ENCODE peak calls at places on chromosomes 3 and 15, in six cellular contexts. One of them, this sample, is unnamed.

GRCh38 chr15:58528197-58528870 is 96.5 kb downstream of the LIPC start:
- DNase-seq in endodermal cell: no peak
- DNase-seq in choroid plexus epithelial cell: peak; percentile 52
- DNase-seq in breast epithelium: no peak
- DNase-seq in transverse colon: peak; percentile 38
- DNase-seq in fibroblast of the aortic adventitia: peak; percentile 87
- DNase-seq in this sample: peak; percentile 82

GRCh38 chr15:66912441-66912840 is 153.0 kb upstream of the SMAD3 start:
- DNase-seq in endodermal cell: peak; percentile 31
- DNase-seq in choroid plexus epithelial cell: no peak
- DNase-seq in breast epithelium: no peak
- DNase-seq in transverse colon: no peak
- DNase-seq in fibroblast of the aortic adventitia: no peak
- DNase-seq in this sample: no peak

GRCh38 chr3:120839120-120839519 is 68.9 kb upstream of the STXBP5L start:
- DNase-seq in endodermal cell: no peak
- DNase-seq in choroid plexus epithelial cell: no peak
- DNase-seq in breast epithelium: no peak
- DNase-seq in transverse colon: no peak
- DNase-seq in fibroblast of the aortic adventitia: no peak
- DNase-seq in this sample: no peak

GRCh38 chr3:31508452-31509146 is 24.1 kb upstream of the STT3B start:
- DNase-seq in endodermal cell: no peak
- DNase-seq in choroid plexus epithelial cell: no peak
- DNase-seq in breast epithelium: no peak
- DNase-seq in transverse colon: no peak
- DNase-seq in fibroblast of the aortic adventitia: no peak
- DNase-seq in this sample: no peak

GRCh38 chr3:141391298-141392017 is 23.2 kb downstream of the ZBTB38 start:
- DNase-seq in endodermal cell: no peak
- DNase-seq in choroid plexus epithelial cell: peak; percentile 90
- DNase-seq in breast epithelium: no peak
- DNase-seq in transverse colon: no peak
- DNase-seq in fibroblast of the aortic adventitia: peak; percentile 41
- DNase-seq in this sample: no peak

GRCh38 chr3:172140499-172141391 is 101.4 kb downstream of the FNDC3B start:
- DNase-seq in endodermal cell: no peak
- DNase-seq in choroid plexus epithelial cell: peak; percentile 99
- DNase-seq in breast epithelium: no peak
- DNase-seq in transverse colon: peak; percentile 65
- DNase-seq in fibroblast of the aortic adventitia: peak; percentile 98
- DNase-seq in this sample: peak; percentile 98

GRCh38 chr3:119219069-119219468 is 21.6 kb downstream of the B4GALT4 start:
- DNase-seq in endodermal cell: no peak
- DNase-seq in choroid plexus epithelial cell: peak; percentile 14
- DNase-seq in breast epithelium: no peak
- DNase-seq in transverse colon: no peak
- DNase-seq in fibroblast of the aortic adventitia: no peak
- DNase-seq in this sample: no peak

GRCh38 chr15:73082719-73083275 is 30.5 kb downstream of the NEO1 start:
- DNase-seq in endodermal cell: no peak
- DNase-seq in choroid plexus epithelial cell: peak; percentile 2
- DNase-seq in breast epithelium: no peak
- DNase-seq in transverse colon: no peak
- DNase-seq in fibroblast of the aortic adventitia: no peak
- DNase-seq in this sample: no peak

GRCh38 chr15:66635817-66636216 is 66.2 kb upstream of the SMAD6 start:
- DNase-seq in endodermal cell: no peak
- DNase-seq in choroid plexus epithelial cell: no peak
- DNase-seq in breast epithelium: no peak
- DNase-seq in transverse colon: no peak
- DNase-seq in fibroblast of the aortic adventitia: no peak
- DNase-seq in this sample: no peak

GRCh38 chr3:124064050-124064449 is 72.1 kb upstream of the ROPN1 start:
- DNase-seq in endodermal cell: no peak
- DNase-seq in choroid plexus epithelial cell: no peak
- DNase-seq in breast epithelium: no peak
- DNase-seq in transverse colon: no peak
- DNase-seq in fibroblast of the aortic adventitia: no peak
- DNase-seq in this sample: no peak

GRCh38 chr3:10317311-10317960 is 3.5 kb downstream of the SEC13 start:
- DNase-seq in endodermal cell: no peak
- DNase-seq in choroid plexus epithelial cell: no peak
- DNase-seq in breast epithelium: no peak
- DNase-seq in transverse colon: no peak
- DNase-seq in fibroblast of the aortic adventitia: no peak
- DNase-seq in this sample: no peak

GRCh38 chr3:10312391-10312790 is 8.5 kb downstream of the SEC13 start:
- DNase-seq in endodermal cell: no peak
- DNase-seq in choroid plexus epithelial cell: no peak
- DNase-seq in breast epithelium: no peak
- DNase-seq in transverse colon: no peak
- DNase-seq in fibroblast of the aortic adventitia: no peak
- DNase-seq in this sample: no peak

GRCh38 chr3:10312866-10313265 is 8.0 kb downstream of the SEC13 start:
- DNase-seq in endodermal cell: no peak
- DNase-seq in choroid plexus epithelial cell: no peak
- DNase-seq in breast epithelium: no peak
- DNase-seq in transverse colon: no peak
- DNase-seq in fibroblast of the aortic adventitia: no peak
- DNase-seq in this sample: no peak

GRCh38 chr3:10315771-10316344 is 5.1 kb downstream of the SEC13 start:
- DNase-seq in endodermal cell: no peak
- DNase-seq in choroid plexus epithelial cell: no peak
- DNase-seq in breast epithelium: no peak
- DNase-seq in transverse colon: no peak
- DNase-seq in fibroblast of the aortic adventitia: no peak
- DNase-seq in this sample: no peak

DNA sequence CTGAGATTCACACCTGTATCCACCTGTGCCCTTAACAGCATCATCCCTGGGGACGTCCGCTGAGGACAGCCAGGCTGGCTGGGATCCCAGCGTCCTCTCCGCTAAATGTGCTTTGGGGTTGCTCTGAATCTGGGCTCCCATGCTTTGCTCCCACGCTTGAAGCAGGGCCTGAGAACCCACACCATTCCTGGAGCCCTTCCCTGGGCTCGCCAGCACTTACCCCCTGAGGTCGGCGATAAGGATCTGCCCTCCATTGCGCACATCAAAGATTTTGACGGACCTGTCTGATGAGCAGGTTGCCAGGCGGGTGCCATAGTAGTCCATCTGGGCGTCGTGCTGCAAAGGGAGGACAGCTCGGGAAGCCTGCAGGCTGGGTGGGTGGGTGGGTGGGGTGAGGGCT is 5.8 kb downstream of the SEC13 start:
- DNase-seq in endodermal cell: no peak
- DNase-seq in choroid plexus epithelial cell: no peak
- DNase-seq in breast epithelium: no peak
- DNase-seq in transverse colon: no peak
- DNase-seq in fibroblast of the aortic adventitia: no peak
- DNase-seq in this sample: no peak
- H3K4me3 ChIP-seq in endodermal cell: no peak overlapping the region
- H3K4me3 ChIP-seq in choroid plexus epithelial cell: no peak overlapping the region
- H3K4me3 ChIP-seq in breast epithelium: no peak overlapping the region
- H3K4me3 ChIP-seq in transverse colon: no peak overlapping the region
- H3K4me3 ChIP-seq in fibroblast of the aortic adventitia: no peak overlapping the region
- H3K4me3 ChIP-seq in this sample: no peak overlapping the region

GRCh38 chr3:150372320-150373118 is 35.6 kb upstream of the TSC22D2 start:
- DNase-seq in endodermal cell: no peak
- DNase-seq in choroid plexus epithelial cell: peak; percentile 43
- DNase-seq in breast epithelium: no peak
- DNase-seq in transverse colon: no peak
- DNase-seq in fibroblast of the aortic adventitia: peak; percentile 42
- DNase-seq in this sample: no peak
- TF ChIP-seq CTCF in endodermal cell: peak; percentile 70
- TF ChIP-seq CTCF in choroid plexus epithelial cell: peak; percentile 40
- TF ChIP-seq CTCF in breast epithelium: no peak
- TF ChIP-seq CTCF in transverse colon: peak; percentile 17
- TF ChIP-seq CTCF in fibroblast of the aortic adventitia: peak; percentile 43
- TF ChIP-seq CTCF in this sample: peak; percentile 38

DNA sequence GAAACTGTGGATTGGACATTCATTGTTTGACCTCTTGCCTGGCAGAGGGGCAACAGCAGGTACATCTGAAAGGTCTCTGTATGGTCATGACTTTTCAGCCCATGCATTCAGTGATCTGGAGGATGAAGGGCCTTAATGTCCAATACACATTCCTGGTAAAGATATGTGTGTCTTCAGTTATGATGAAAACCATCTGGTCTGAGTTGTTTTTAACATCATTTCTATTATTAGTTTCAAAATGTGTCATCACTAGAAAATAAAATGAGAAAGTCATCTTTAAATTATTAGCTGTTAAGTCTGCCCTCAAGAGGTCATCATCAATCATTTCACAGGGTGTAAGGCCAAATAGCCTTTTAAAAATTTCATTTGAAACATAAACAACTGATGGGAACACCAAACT is 92.1 kb upstream of the PLSCR4 start:
- DNase-seq in endodermal cell: no peak
- DNase-seq in choroid plexus epithelial cell: peak; percentile 63
- DNase-seq in breast epithelium: no peak
- DNase-seq in transverse colon: no peak
- DNase-seq in fibroblast of the aortic adventitia: peak; percentile 83
- DNase-seq in this sample: no peak
- H3K4me3 ChIP-seq in endodermal cell: no peak overlapping the region
- H3K4me3 ChIP-seq in choroid plexus epithelial cell: no peak overlapping the region
- H3K4me3 ChIP-seq in breast epithelium: no peak overlapping the region
- H3K4me3 ChIP-seq in transverse colon: no peak overlapping the region
- H3K4me3 ChIP-seq in fibroblast of the aortic adventitia: no peak overlapping the region
- H3K4me3 ChIP-seq in this sample: no peak overlapping the region

GRCh38 chr3:55923626-55924025 is 436.5 kb upstream of the WNT5A start:
- DNase-seq in endodermal cell: no peak
- DNase-seq in choroid plexus epithelial cell: no peak
- DNase-seq in breast epithelium: no peak
- DNase-seq in transverse colon: no peak
- DNase-seq in fibroblast of the aortic adventitia: no peak
- DNase-seq in this sample: no peak
- TF ChIP-seq CTCF in endodermal cell: no peak
- TF ChIP-seq CTCF in choroid plexus epithelial cell: no peak
- TF ChIP-seq CTCF in breast epithelium: no peak
- TF ChIP-seq CTCF in transverse colon: no peak
- TF ChIP-seq CTCF in fibroblast of the aortic adventitia: no peak
- TF ChIP-seq CTCF in this sample: no peak

GRCh38 chr15:41969851-41970431 is 2.4 kb downstream of the EHD4 start:
- DNase-seq in endodermal cell: peak; percentile 46
- DNase-seq in choroid plexus epithelial cell: no peak
- DNase-seq in breast epithelium: peak; percentile 31
- DNase-seq in transverse colon: peak; percentile 19
- DNase-seq in fibroblast of the aortic adventitia: no peak
- DNase-seq in this sample: no peak
- H3K4me3 ChIP-seq in endodermal cell: peak overlapping the region; percentile 96
- H3K4me3 ChIP-seq in choroid plexus epithelial cell: no peak overlapping the region
- H3K4me3 ChIP-seq in breast epithelium: peak overlapping the region; percentile 6
- H3K4me3 ChIP-seq in transverse colon: no peak overlapping the region
- H3K4me3 ChIP-seq in fibroblast of the aortic adventitia: no peak overlapping the region
- H3K4me3 ChIP-seq in this sample: no peak overlapping the region

DNA sequence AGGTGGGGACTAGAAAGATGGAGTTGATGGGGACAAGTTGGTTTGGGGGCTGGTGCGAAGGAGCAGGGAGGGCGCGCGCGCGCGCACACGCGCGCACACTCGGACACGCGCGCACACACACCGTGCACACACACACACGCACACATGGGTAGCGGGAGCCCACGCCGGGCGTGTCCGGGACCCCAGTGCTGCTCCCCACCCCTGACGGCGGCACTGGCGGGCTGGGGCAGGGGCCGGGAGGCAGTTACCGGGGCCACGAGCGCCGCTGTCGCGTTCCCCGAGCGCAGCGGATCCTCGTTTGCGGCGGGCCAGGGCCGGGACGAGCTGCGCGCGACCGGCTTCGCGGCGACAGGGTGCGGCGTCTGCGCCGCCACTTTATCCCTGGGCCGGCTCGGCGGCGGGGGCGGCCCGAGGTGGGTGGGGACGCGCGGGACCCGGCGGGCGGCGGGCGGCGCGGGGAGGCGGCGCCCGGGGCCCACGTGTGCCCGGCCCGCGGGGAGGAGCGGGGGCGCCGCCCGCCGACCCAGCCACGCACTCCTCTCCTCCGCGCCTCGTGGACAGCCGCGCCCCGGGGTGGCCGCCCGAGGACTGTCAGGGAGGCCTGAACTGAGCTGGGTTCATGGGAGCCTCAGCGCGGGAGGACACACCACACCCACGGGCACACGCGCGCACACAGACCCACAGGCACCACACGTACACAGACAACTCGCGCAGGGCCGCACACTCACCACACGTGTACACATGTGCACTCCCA is 698 bp upstream of the MGLL start:
- DNase-seq in endodermal cell: peak; percentile 66
- DNase-seq in choroid plexus epithelial cell: no peak
- DNase-seq in breast epithelium: no peak
- DNase-seq in transverse colon: peak; percentile 82
- DNase-seq in fibroblast of the aortic adventitia: peak; percentile 17
- DNase-seq in this sample: no peak
- TF ChIP-seq CTCF in endodermal cell: no peak
- TF ChIP-seq CTCF in choroid plexus epithelial cell: peak; percentile 15
- TF ChIP-seq CTCF in breast epithelium: no peak
- TF ChIP-seq CTCF in transverse colon: peak; percentile 39
- TF ChIP-seq CTCF in fibroblast of the aortic adventitia: peak; percentile 20
- TF ChIP-seq CTCF in this sample: no peak

GRCh38 chr3:27216955-27217552 is 152.1 kb downstream of the NEK10 start:
- DNase-seq in endodermal cell: no peak
- DNase-seq in choroid plexus epithelial cell: peak; percentile 47
- DNase-seq in breast epithelium: no peak
- DNase-seq in transverse colon: no peak
- DNase-seq in fibroblast of the aortic adventitia: peak; percentile 85
- DNase-seq in this sample: no peak
- H3K4me3 ChIP-seq in endodermal cell: no peak overlapping the region
- H3K4me3 ChIP-seq in choroid plexus epithelial cell: no peak overlapping the region
- H3K4me3 ChIP-seq in breast epithelium: no peak overlapping the region
- H3K4me3 ChIP-seq in transverse colon: no peak overlapping the region
- H3K4me3 ChIP-seq in fibroblast of the aortic adventitia: no peak overlapping the region
- H3K4me3 ChIP-seq in this sample: no peak overlapping the region

GRCh38 chr3:33440578-33441321 is 545 bp upstream of the UBP1 start:
- DNase-seq in endodermal cell: peak; percentile 99
- DNase-seq in choroid plexus epithelial cell: peak; percentile 100
- DNase-seq in breast epithelium: no peak
- DNase-seq in transverse colon: no peak
- DNase-seq in fibroblast of the aortic adventitia: peak; percentile 100
- DNase-seq in this sample: peak; percentile 100
- TF ChIP-seq CTCF in endodermal cell: no peak
- TF ChIP-seq CTCF in choroid plexus epithelial cell: no peak
- TF ChIP-seq CTCF in breast epithelium: no peak
- TF ChIP-seq CTCF in transverse colon: no peak
- TF ChIP-seq CTCF in fibroblast of the aortic adventitia: no peak
- TF ChIP-seq CTCF in this sample: no peak

GRCh38 chr15:77070500-77071337 is at the start of gene TSPAN3:
- DNase-seq in endodermal cell: peak; percentile 97
- DNase-seq in choroid plexus epithelial cell: peak; percentile 94
- DNase-seq in breast epithelium: peak; percentile 86
- DNase-seq in transverse colon: peak; percentile 95
- DNase-seq in fibroblast of the aortic adventitia: peak; percentile 88
- DNase-seq in this sample: no peak
- H3K4me3 ChIP-seq in endodermal cell: peak within 1 kb of the TSS; percentile 92
- H3K4me3 ChIP-seq in choroid plexus epithelial cell: peak within 1 kb of the TSS; percentile 75
- H3K4me3 ChIP-seq in breast epithelium: peak within 1 kb of the TSS; percentile 89
- H3K4me3 ChIP-seq in transverse colon: peak within 1 kb of the TSS; percentile 92
- H3K4me3 ChIP-seq in fibroblast of the aortic adventitia: peak within 1 kb of the TSS; percentile 76
- H3K4me3 ChIP-seq in this sample: peak within 1 kb of the TSS; percentile 77